ENCODE peak calls at places on chromosomes 1 and 21, in nine cellular contexts. J is colonic mucosa; S is lung; R is tibial artery; L is CD8-positive, alpha-beta memory T cell; G is fibroblast of lung; V is mammary epithelial cell; E is Panc1; X is esophagus muscularis mucosa. M is an unnamed sample.
A peak's percentile ranks its signal among the peaks of the same experiment; 100 is the strongest.

GRCh38 chr1:26922201-26922729 is 722 bp downstream of the NUDC start:
- DNase-seq in J (no peak), S (no peak), R (no peak), L (no peak), G (peak; percentile 29), V (peak; percentile 22), E (no peak), X (no peak), M (no peak)

GRCh38 chr1:80153762-80154555 is 1147.4 kb upstream of the ADGRL4 start:
- DNase-seq in J (no peak), S (no peak), R (no peak), L (no peak), G (peak; percentile 46), V (peak; percentile 64), E (no peak), X (no peak), M (no peak)

GRCh38 chr1:153071511-153071910 is at the start of gene SPRR2B:
- DNase-seq in J (no peak), S (no peak), R (no peak), L (no peak), G (no peak), V (no peak), E (no peak), X (no peak), M (no peak)

GRCh38 chr1:228317891-228318810 is 88.5 kb downstream of the TRIM11 start:
- DNase-seq in J (no peak), S (no peak), R (no peak), L (no peak), G (no peak), V (no peak), E (no peak), X (no peak), M (no peak)

GRCh38 chr1:208127791-208128408 is 116.3 kb downstream of the PLXNA2 start:
- DNase-seq in J (no peak), S (no peak), R (no peak), L (no peak), G (no peak), V (no peak), E (no peak), X (no peak), M (no peak)

GRCh38 chr1:29689372-29690030 is 453.2 kb downstream of the PTPRU start:
- DNase-seq in J (no peak), S (no peak), R (no peak), L (no peak), G (no peak), V (no peak), E (no peak), X (no peak), M (no peak)

GRCh38 chr1:68120136-68120791 is 69.8 kb upstream of the DIRAS3 start:
- DNase-seq in J (peak; percentile 76), S (peak; percentile 42), R (peak; percentile 51), L (no peak), G (peak; percentile 80), V (peak; percentile 64), E (peak; percentile 75), X (peak; percentile 93), M (peak; percentile 17)

GRCh38 chr21:36113647-36114428 is 21.0 kb upstream of the CBR3 start:
- DNase-seq in J (peak; percentile 90), S (peak; percentile 88), R (no peak), L (peak; percentile 55), G (no peak), V (no peak), E (no peak), X (no peak), M (peak; percentile 73)

DNA sequence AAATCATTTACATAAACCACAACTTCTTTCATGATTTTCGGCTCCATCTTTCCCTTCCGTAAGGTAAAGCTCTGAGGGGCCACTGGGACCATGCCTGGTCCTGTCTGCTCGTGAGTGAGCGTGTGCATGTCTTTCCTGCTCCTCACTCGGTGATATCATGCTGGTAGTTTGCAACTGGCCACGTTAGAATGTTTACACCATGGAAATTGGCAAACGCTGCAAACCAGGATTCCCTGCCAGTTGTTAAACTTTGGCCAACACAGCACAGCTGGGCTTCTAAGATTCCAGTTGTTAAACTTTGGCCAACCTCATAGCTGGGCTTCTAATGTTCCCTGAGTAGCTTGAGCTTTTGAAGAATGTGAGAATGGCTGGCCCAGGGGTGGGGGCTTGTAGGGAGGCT is 68.0 kb upstream of the ACTL8 start:
- DNase-seq in J (no peak), S (no peak), R (no peak), L (no peak), G (no peak), V (no peak), E (no peak), X (no peak), M (no peak)
- H3K4me1 ChIP-seq in J (no peaks in the 10 kb centered on the region), S (no peaks in the 10 kb centered on the region), R (peaks cover 43% of the 10 kb centered on the region), L (no peaks in the 10 kb centered on the region), G (no peaks in the 10 kb centered on the region), V (no peaks in the 10 kb centered on the region), E (no peaks in the 10 kb centered on the region), X (no peaks in the 10 kb centered on the region), M (no peaks in the 10 kb centered on the region)

GRCh38 chr1:164780111-164780510 is 221.1 kb downstream of the PBX1 start:
- DNase-seq in J (no peak), S (no peak), R (no peak), L (no peak), G (no peak), V (no peak), E (no peak), X (no peak), M (no peak)

GRCh38 chr1:164774413-164774812 is 215.4 kb downstream of the PBX1 start:
- DNase-seq in J (no peak), S (no peak), R (no peak), L (no peak), G (no peak), V (no peak), E (no peak), X (no peak), M (no peak)

GRCh38 chr1:164774819-164775654 is 216.1 kb downstream of the PBX1 start:
- DNase-seq in J (peak; percentile 60), S (no peak), R (no peak), L (no peak), G (no peak), V (no peak), E (no peak), X (no peak), M (no peak)

GRCh38 chr1:164779376-164779775 is 220.4 kb downstream of the PBX1 start:
- DNase-seq in J (no peak), S (no peak), R (no peak), L (no peak), G (no peak), V (no peak), E (no peak), X (no peak), M (no peak)

GRCh38 chr1:164777518-164777917 is 218.5 kb downstream of the PBX1 start:
- DNase-seq in J (no peak), S (no peak), R (no peak), L (no peak), G (no peak), V (no peak), E (no peak), X (no peak), M (no peak)
- H3K4me1 ChIP-seq in J (peaks cover 12% of the 10 kb centered on the region), S (peaks cover 11% of the 10 kb centered on the region), R (peaks cover 37% of the 10 kb centered on the region), L (no peaks in the 10 kb centered on the region), G (peaks cover 35% of the 10 kb centered on the region), V (peaks cover 10% of the 10 kb centered on the region), E (no peaks in the 10 kb centered on the region), X (peaks cover 52% of the 10 kb centered on the region), M (no peaks in the 10 kb centered on the region)

DNA sequence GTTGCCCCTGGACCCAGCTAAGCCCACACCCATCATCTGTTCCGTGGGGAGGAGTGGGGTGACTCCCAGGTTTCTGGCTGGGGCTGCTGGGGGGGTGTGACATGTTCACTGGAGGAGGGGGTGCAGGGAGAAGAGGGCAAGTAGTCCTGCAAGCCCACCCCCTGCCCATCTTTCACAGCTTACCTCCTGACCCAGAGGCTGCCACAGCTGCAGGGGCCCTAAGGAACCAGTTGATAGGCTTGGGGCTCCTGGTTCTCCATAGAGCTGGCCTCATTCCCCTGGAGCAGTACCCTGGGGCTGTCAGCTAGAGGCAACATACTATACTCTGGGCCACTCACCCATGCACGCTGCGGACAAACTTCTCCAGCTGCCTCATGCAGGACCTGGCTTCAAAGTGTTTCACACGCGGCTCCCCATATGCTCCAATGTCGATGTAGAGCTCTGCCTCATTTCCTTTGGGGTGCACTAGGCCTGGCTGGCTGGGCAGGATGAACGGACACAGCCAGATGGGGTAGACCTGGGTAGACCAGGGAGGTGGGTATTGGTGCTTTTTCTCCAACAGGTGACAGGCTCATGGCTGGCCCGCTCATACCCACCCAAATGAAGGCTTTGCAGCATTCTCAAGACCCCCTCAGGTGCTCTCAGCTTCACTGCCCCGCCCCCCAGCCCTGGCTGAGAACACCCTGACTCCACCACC is 33.8 kb downstream of the DHCR24 start:
- DNase-seq in J (no peak), S (no peak), R (no peak), L (no peak), G (no peak), V (no peak), E (no peak), X (no peak), M (no peak)
- H3K4me1 ChIP-seq in J (no peaks in the 10 kb centered on the region), S (no peaks in the 10 kb centered on the region), R (peaks cover 18% of the 10 kb centered on the region), L (no peaks in the 10 kb centered on the region), G (peaks cover 20% of the 10 kb centered on the region), V (no peaks in the 10 kb centered on the region), E (no peaks in the 10 kb centered on the region), X (no peaks in the 10 kb centered on the region), M (no peaks in the 10 kb centered on the region)

GRCh38 chr1:167714098-167714850 is 7.5 kb upstream of the MPZL1 start:
- DNase-seq in J (peak; percentile 96), S (peak; percentile 90), R (peak; percentile 91), L (peak; percentile 72), G (peak; percentile 72), V (peak; percentile 77), E (no peak), X (peak; percentile 99), M (peak; percentile 82)

GRCh38 chr1:167713330-167714081 is 8.3 kb upstream of the MPZL1 start:
- DNase-seq in J (peak; percentile 50), S (peak; percentile 32), R (no peak), L (no peak), G (peak; percentile 43), V (no peak), E (no peak), X (no peak), M (no peak)

GRCh38 chr1:167717351-167717750 is 4.4 kb upstream of the MPZL1 start:
- DNase-seq in J (no peak), S (no peak), R (no peak), L (no peak), G (no peak), V (no peak), E (no peak), X (no peak), M (no peak)

GRCh38 chr1:167714851-167715652 is 6.7 kb upstream of the MPZL1 start:
- DNase-seq in J (peak; percentile 94), S (peak; percentile 86), R (peak; percentile 92), L (peak; percentile 67), G (peak; percentile 75), V (peak; percentile 83), E (peak; percentile 92), X (peak; percentile 96), M (peak; percentile 90)

DNA sequence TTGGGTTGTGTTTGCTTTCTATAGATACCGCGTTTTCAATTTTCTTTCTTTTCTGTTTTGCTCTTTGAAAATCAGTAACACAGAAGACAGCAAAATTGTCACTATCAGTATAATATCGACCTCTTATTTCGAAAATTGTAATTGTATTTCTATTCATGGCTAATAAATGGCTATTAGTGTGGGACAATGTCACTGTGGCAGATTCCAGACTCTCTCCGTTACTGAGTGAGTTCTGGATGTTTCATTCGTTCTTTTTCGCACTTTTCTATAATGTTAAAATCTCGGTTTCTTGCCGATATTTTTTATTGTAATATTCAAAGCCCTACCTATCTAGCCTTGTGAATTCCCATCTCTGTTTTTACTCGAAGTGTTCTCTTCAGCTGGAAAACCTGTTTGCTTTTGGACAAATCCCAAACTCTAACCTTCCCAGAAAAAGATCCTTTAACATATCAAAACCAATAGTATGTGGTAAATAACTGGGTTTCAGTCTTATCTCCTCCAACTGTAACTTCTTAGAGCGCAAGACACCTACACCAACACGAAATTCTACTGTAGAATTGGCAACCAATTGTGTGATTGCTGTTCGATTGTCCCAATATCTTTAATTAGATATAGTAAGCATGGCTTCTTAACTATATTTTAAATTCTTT is 6.0 kb upstream of the MPZL1 start:
- DNase-seq in J (no peak), S (no peak), R (no peak), L (no peak), G (no peak), V (no peak), E (no peak), X (no peak), M (no peak)
- H3K4me1 ChIP-seq in J (no peaks in the 10 kb centered on the region), S (no peaks in the 10 kb centered on the region), R (peaks cover 14% of the 10 kb centered on the region), L (peaks cover 25% of the 10 kb centered on the region), G (no peaks in the 10 kb centered on the region), V (peaks cover 15% of the 10 kb centered on the region), E (peaks cover 8% of the 10 kb centered on the region), X (peaks cover 8% of the 10 kb centered on the region), M (peaks cover 13% of the 10 kb centered on the region)